ENCODE peak calls at places on chromosomes 2 and 18, in eight cellular contexts. P is mammary epithelial cell, C is neural progenitor cell, F is A549, U is PC-3, M is neuronal stem cell, T is K562, W is SK-N-SH. N is an unnamed sample.

GRCh38 chr2:128139624-128140023 is 48.6 kb downstream of the UGGT1 start:
- DNase-seq in P (no peak), C (no peak), F (no peak), U (no peak), M (no peak), T (no peak), W (no peak), N (no peak)

GRCh38 chr2:236527198-236527640 is 42.4 kb upstream of the ACKR3 start:
- DNase-seq in P (no peak), C (no peak), F (no peak), U (no peak), M (no peak), T (no peak), W (no peak), N (no peak)

GRCh38 chr2:109009920-109010610 is 21.0 kb upstream of the EDAR start:
- DNase-seq in P (no peak), C (no peak), F (no peak), U (peak; percentile 21), M (no peak), T (no peak), W (no peak), N (no peak)

GRCh38 chr2:216491757-216492635 is 6.6 kb upstream of the RPL37A start:
- DNase-seq in P (no peak), C (no peak), F (no peak), U (no peak), M (no peak), T (no peak), W (no peak), N (no peak)

GRCh38 chr2:125004091-125004800 is 979.2 kb downstream of the CNTNAP5 start:
- DNase-seq in P (peak; percentile 13), C (no peak), F (no peak), U (no peak), M (no peak), T (no peak), W (no peak), N (no peak)

GRCh38 chr2:233113114-233113452 is 52.9 kb downstream of the INPP5D start:
- DNase-seq in P (no peak), C (no peak), F (no peak), U (no peak), M (no peak), T (no peak), W (no peak), N (no peak)

GRCh38 chr2:64225491-64225890 is 81.3 kb upstream of the PELI1 start:
- DNase-seq in P (peak; percentile 62), C (no peak), F (no peak), U (peak; percentile 55), M (no peak), T (no peak), W (no peak), N (no peak)

GRCh38 chr2:208033701-208034502 is 8.6 kb upstream of the PLEKHM3 start:
- DNase-seq in P (peak; percentile 90), C (peak; percentile 47), F (no peak), U (peak; percentile 91), M (no peak), T (peak; percentile 51), W (no peak), N (peak; percentile 82)

GRCh38 chr2:46351388-46352141 is 54.4 kb downstream of the EPAS1 start:
- DNase-seq in P (no peak), C (no peak), F (no peak), U (no peak), M (no peak), T (no peak), W (no peak), N (peak; percentile 18)

GRCh38 chr2:191899442-191899841 is 52.6 kb upstream of the CAVIN2 start:
- DNase-seq in P (peak; percentile 80), C (no peak), F (no peak), U (peak; percentile 87), M (no peak), T (no peak), W (no peak), N (no peak)

GRCh38 chr2:187482796-187483195 is 34.7 kb upstream of the CALCRL start:
- DNase-seq in P (no peak), C (no peak), F (no peak), U (no peak), M (no peak), T (no peak), W (no peak), N (no peak)

GRCh38 chr18:45437399-45437798 is 177.9 kb upstream of the SLC14A2 start:
- DNase-seq in P (no peak), C (no peak), F (no peak), U (no peak), M (no peak), T (no peak), W (no peak), N (no peak)

GRCh38 chr2:154713605-154714004 is 15.1 kb downstream of the KCNJ3 start:
- DNase-seq in P (no peak), C (peak; percentile 44), F (no peak), U (no peak), M (no peak), T (no peak), W (no peak), N (peak; percentile 4)

GRCh38 chr2:3325458-3326181 is 52.0 kb downstream of the EIPR1 start:
- DNase-seq in P (no peak), C (no peak), F (no peak), U (no peak), M (no peak), T (no peak), W (peak; percentile 49), N (no peak)

GRCh38 chr2:3323360-3324035 is 54.1 kb downstream of the EIPR1 start:
- DNase-seq in P (no peak), C (no peak), F (no peak), U (no peak), M (no peak), T (no peak), W (no peak), N (no peak)

GRCh38 chr2:3324404-3325281 is 53.0 kb downstream of the EIPR1 start:
- DNase-seq in P (no peak), C (no peak), F (no peak), U (no peak), M (no peak), T (no peak), W (peak; percentile 52), N (no peak)

GRCh38 chr2:3322311-3322970 is 55.2 kb downstream of the EIPR1 start:
- DNase-seq in P (no peak), C (no peak), F (no peak), U (no peak), M (no peak), T (no peak), W (no peak), N (no peak)

GRCh38 chr2:3324036-3324386 is 53.6 kb downstream of the EIPR1 start:
- DNase-seq in P (no peak), C (no peak), F (no peak), U (no peak), M (no peak), T (no peak), W (no peak), N (no peak)
- H3K4me2 ChIP-seq in P (no peak overlapping the region), C (no peak overlapping the region), F (no peak overlapping the region), U (no peak overlapping the region), M (no peak overlapping the region), T (no peak overlapping the region), W (no peak overlapping the region), N (no peak overlapping the region)

GRCh38 chr2:88180594-88181240 is 10.6 kb downstream of the THNSL2 start:
- DNase-seq in P (peak; percentile 81), C (no peak), F (no peak), U (peak; percentile 80), M (no peak), T (no peak), W (no peak), N (no peak)
- H3K4me2 ChIP-seq in P (no peak overlapping the region), C (no peak overlapping the region), F (no peak overlapping the region), U (peak overlapping the region; percentile 36), M (no peak overlapping the region), T (no peak overlapping the region), W (no peak overlapping the region), N (no peak overlapping the region)

DNA sequence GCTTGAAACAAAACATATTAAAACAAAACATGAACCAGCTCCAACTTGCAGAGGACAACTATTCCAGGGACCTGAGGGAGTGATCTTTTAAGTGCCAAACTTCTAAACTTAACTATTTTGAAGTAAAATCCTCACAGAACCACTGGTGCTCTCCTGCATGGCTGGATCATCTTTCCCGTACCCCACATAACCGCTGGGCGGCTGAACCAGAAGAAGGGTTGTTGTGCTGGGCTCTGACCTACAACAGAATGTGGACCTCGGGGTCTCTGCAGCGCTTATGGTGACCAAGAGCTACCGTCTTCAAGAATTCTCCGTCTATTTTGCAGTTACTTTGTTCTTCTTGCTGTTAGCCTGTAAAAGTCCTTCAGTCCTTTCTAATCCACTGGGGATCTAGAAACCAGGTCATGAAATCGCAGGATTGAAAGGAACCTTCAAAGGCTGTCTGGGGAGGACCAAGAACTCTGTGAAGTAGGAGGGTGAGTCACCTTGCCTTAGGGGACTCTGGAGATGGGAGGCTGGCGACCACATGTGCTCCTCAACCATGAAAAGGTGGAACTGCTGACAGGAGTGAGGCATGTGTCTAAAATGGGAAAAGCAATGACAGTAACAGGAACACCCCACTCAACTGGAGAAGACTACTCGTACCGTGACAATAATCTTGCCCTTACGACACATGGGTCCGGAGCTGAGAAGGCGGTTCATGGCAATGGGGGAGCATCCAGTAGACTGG is 46.6 kb downstream of the HDLBP start:
- DNase-seq in P (peak; percentile 74), C (no peak), F (no peak), U (peak; percentile 52), M (no peak), T (no peak), W (no peak), N (no peak)
- H3K4me2 ChIP-seq in P (no peak overlapping the region), C (no peak overlapping the region), F (peak overlapping the region; percentile 5), U (no peak overlapping the region), M (no peak overlapping the region), T (no peak overlapping the region), W (peak overlapping the region; percentile 93), N (no peak overlapping the region)

DNA sequence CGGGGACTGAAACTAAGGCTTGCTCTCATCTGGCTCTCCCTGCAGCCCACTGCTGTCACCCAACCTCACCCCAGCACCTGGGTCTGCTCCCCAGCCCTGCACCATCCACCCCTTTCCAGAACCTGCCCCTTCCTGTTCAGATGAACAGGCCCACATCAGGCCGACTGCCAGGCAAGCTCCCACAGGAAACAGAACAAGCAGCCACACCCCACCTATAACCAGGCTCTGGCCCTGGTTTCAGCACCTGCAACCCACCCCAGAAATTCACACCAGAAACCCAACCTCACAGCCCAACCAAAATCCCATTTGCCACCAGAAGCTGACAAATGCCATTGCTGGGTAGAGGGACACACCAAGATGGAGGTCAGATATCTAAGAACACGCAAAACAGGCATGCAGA is 159.2 kb upstream of the ID2 start:
- DNase-seq in P (no peak), C (no peak), F (no peak), U (no peak), M (no peak), T (no peak), W (no peak), N (no peak)
- H3K4me2 ChIP-seq in P (no peak overlapping the region), C (no peak overlapping the region), F (no peak overlapping the region), U (no peak overlapping the region), M (no peak overlapping the region), T (no peak overlapping the region), W (no peak overlapping the region), N (no peak overlapping the region)

N was measured in GM23338.